ENCODE peak calls at places on chromosomes 7 and 10, in eight cellular contexts. T is heart left ventricle; V is AG04450; K is tibial artery; C is CD4-positive, CD25-positive, alpha-beta regulatory T cell; Q is thoracic aorta; U is dorsolateral prefrontal cortex; S is OCI-LY7. G is an unnamed sample.

GRCh38 chr7:89223906-89224395 is 428.4 kb upstream of the TEX47 start:
- DNase-seq in T (no peak), V (no peak), Q (no peak), C (no peak), S (no peak), U (no peak), K (no peak), G (no peak)

GRCh38 chr7:83111391-83111790 is 51.3 kb downstream of the PCLO start:
- DNase-seq in T (no peak), Q (no peak), V (no peak), C (no peak), U (no peak), S (no peak), K (no peak), G (no peak)

GRCh38 chr7:123677316-123677715 is 21.6 kb downstream of the LMOD2 start:
- DNase-seq in V (no peak), U (no peak), S (no peak), T (no peak), K (no peak), C (no peak), Q (no peak), G (no peak)

GRCh38 chr10:10816453-10816852 is 201.2 kb upstream of the CELF2 start:
- DNase-seq in Q (no peak), V (no peak), C (no peak), T (no peak), U (no peak), K (no peak), S (no peak), G (no peak)

GRCh38 chr10:97886264-97886663 is 36.6 kb downstream of the GOLGA7B start:
- DNase-seq in T (no peak), Q (no peak), U (no peak), S (no peak), V (no peak), C (no peak), K (no peak), G (no peak)

GRCh38 chr7:116423499-116423898 is 76.0 kb upstream of the CAV2 start:
- DNase-seq in T (no peak), U (no peak), C (no peak), K (no peak), S (no peak), Q (no peak), V (no peak), G (no peak)

GRCh38 chr10:89001024-89001423 is 10.4 kb downstream of the FAS start:
- DNase-seq in T (no peak), K (no peak), Q (no peak), S (peak), U (no peak), V (no peak), C (peak), G (no peak)

GRCh38 chr7:150332852-150333635 is 8.4 kb downstream of the RARRES2 start:
- DNase-seq in C (no peak), K (no peak), S (no peak), V (no peak), Q (no peak), T (no peak), U (no peak), G (no peak)

GRCh38 chr10:65911431-65911830 is 1014.4 kb upstream of the LRRTM3 start:
- DNase-seq in C (no peak), T (no peak), Q (no peak), U (no peak), K (no peak), S (no peak), V (no peak), G (no peak)

GRCh38 chr7:156999611-157000046 is 10.8 kb downstream of the MNX1 start:
- DNase-seq in T (no peak), S (no peak), K (peak), V (no peak), U (no peak), C (no peak), Q (no peak), G (peak)

GRCh38 chr7:19146699-19147098 is 1.5 kb upstream of the FERD3L start:
- DNase-seq in Q (no peak), U (no peak), K (no peak), T (no peak), C (no peak), V (no peak), S (no peak), G (no peak)

GRCh38 chr10:22229756-22230330 is 12.0 kb upstream of the EBLN1 start:
- DNase-seq in V (no peak), S (peak), C (no peak), U (no peak), Q (no peak), T (no peak), K (no peak), G (no peak)

GRCh38 chr10:91694170-91694794 is 61.4 kb upstream of the PPP1R3C start:
- DNase-seq in S (peak), Q (no peak), K (no peak), V (no peak), C (peak), U (no peak), T (no peak), G (no peak)

GRCh38 chr10:101131962-101132635 is 999 bp downstream of the TLX1 start:
- DNase-seq in C (no peak), V (no peak), S (no peak), U (no peak), Q (no peak), K (no peak), T (no peak), G (no peak)

GRCh38 chr10:49158915-49159314 is 25.1 kb upstream of the FAM170B start:
- DNase-seq in V (no peak), T (no peak), C (no peak), K (no peak), U (no peak), Q (no peak), S (no peak), G (no peak)

GRCh38 chr10:59381687-59382086 is 19.3 kb upstream of the FAM13C start:
- DNase-seq in T (no peak), S (no peak), K (no peak), C (no peak), Q (no peak), U (no peak), V (no peak), G (no peak)

GRCh38 chr10:20709708-20710107 is 187.4 kb downstream of the NEBL start:
- DNase-seq in S (no peak), C (no peak), V (no peak), T (no peak), U (no peak), Q (no peak), K (no peak), G (no peak)

GRCh38 chr10:120578123-120578522 is 121.1 kb downstream of the PLPP4 start:
- DNase-seq in Q (no peak), U (no peak), S (no peak), T (no peak), V (no peak), C (no peak), K (no peak), G (no peak)

GRCh38 chr7:134548877-134549276 is at the start of gene AKR1B15:
- DNase-seq in K (peak), Q (no peak), U (no peak), C (peak), S (no peak), T (no peak), V (no peak), G (no peak)

GRCh38 chr7:55260671-55261385 is 104.3 kb upstream of the LANCL2 start:
- DNase-seq in K (no peak), U (no peak), Q (no peak), T (no peak), S (no peak), V (no peak), C (no peak), G (no peak)

GRCh38 chr7:148395990-148396716 is 194.4 kb upstream of the C7orf33 start:
- DNase-seq in V (no peak), K (no peak), U (no peak), S (no peak), C (no peak), Q (no peak), T (no peak), G (no peak)

GRCh38 chr10:4062751-4063150 is 277.7 kb upstream of the KLF6 start:
- DNase-seq in U (no peak), Q (no peak), S (no peak), K (no peak), V (no peak), T (no peak), C (no peak), G (no peak)

GRCh38 chr10:103481974-103482531 is 3.0 kb upstream of the CALHM3 start:
- DNase-seq in V (peak), U (no peak), Q (no peak), C (peak), T (no peak), K (no peak), S (peak), G (no peak)

GRCh38 chr7:15303357-15303756 is 258.5 kb downstream of the AGMO start:
- DNase-seq in V (no peak), Q (no peak), T (no peak), K (no peak), U (no peak), S (no peak), C (no peak), G (no peak)

GRCh38 chr10:101495324-101495925 is 92.6 kb downstream of the POLL start:
- DNase-seq in V (no peak), Q (no peak), U (no peak), T (no peak), C (peak), S (peak), K (no peak), G (no peak)

GRCh38 chr7:50727072-50727471 is 55.6 kb downstream of the GRB10 start:
- DNase-seq in S (no peak), Q (no peak), C (no peak), V (no peak), U (no peak), T (no peak), K (no peak), G (no peak)

GRCh38 chr7:54705436-54705835 is 53.6 kb downstream of the SEC61G start:
- DNase-seq in V (no peak), U (no peak), C (no peak), K (no peak), S (no peak), Q (no peak), T (no peak), G (no peak)

GRCh38 chr7:108037140-108037539 is 34.2 kb upstream of the LAMB1 start:
- DNase-seq in V (no peak), S (no peak), C (no peak), Q (no peak), U (no peak), T (no peak), K (no peak), G (no peak)

GRCh38 chr7:152664636-152665035 is 11.3 kb downstream of the XRCC2 start:
- DNase-seq in C (no peak), Q (no peak), K (no peak), T (no peak), V (no peak), U (no peak), S (no peak), G (peak)

GRCh38 chr7:81626008-81626407 is 143.8 kb downstream of the HGF start:
- DNase-seq in T (no peak), U (no peak), Q (no peak), S (no peak), C (no peak), K (no peak), V (no peak), G (no peak)

GRCh38 chr7:100745184-100745583 is 11.8 kb downstream of the ZAN start:
- DNase-seq in T (peak), V (no peak), S (no peak), Q (no peak), C (peak), U (no peak), K (no peak), G (peak)

GRCh38 chr7:22325671-22326070 is 31.3 kb downstream of the RAPGEF5 start:
- DNase-seq in T (no peak), V (no peak), U (no peak), K (no peak), Q (no peak), S (no peak), C (no peak), G (no peak)

GRCh38 chr7:80449841-80450240 is 62.0 kb downstream of the GNAT3 start:
- DNase-seq in T (no peak), C (no peak), K (no peak), S (no peak), V (no peak), U (no peak), Q (no peak), G (peak)

GRCh38 chr10:35821339-35821911 is 179.3 kb upstream of the FZD8 start:
- DNase-seq in S (no peak), C (no peak), Q (no peak), K (no peak), T (no peak), U (no peak), V (no peak), G (no peak)

GRCh38 chr10:114458955-114459354 is 54.7 kb upstream of the AFAP1L2 start:
- DNase-seq in C (peak), Q (no peak), K (no peak), U (no peak), S (peak), T (no peak), V (no peak), G (peak)

GRCh38 chr10:21292763-21293517 is 232.5 kb downstream of the SKIDA1 start:
- DNase-seq in K (peak), V (peak), U (no peak), T (peak), Q (peak), C (no peak), S (no peak), G (no peak)

GRCh38 chr7:25014735-25015134 is 34.8 kb upstream of the OSBPL3 start:
- DNase-seq in Q (no peak), U (no peak), C (no peak), K (no peak), T (no peak), S (no peak), V (peak), G (no peak)

GRCh38 chr7:102152672-102153585 is 133.7 kb upstream of the SH2B2 start:
- DNase-seq in Q (no peak), U (no peak), K (no peak), T (peak), S (no peak), C (no peak), V (no peak), G (no peak)

GRCh38 chr7:27102578-27103442 is at the start of gene HOXA2:
- DNase-seq in S (no peak), Q (no peak), U (no peak), K (no peak), T (no peak), V (no peak), C (no peak), G (no peak)
- H3K27ac ChIP-seq in S (no peak), Q (peak), U (no peak), K (no peak), T (peak), V (peak), C (no peak), G (peak)

GRCh38 chr7:87038993-87039716 is 20.3 kb downstream of the ELAPOR2 start:
- DNase-seq in S (no peak), K (no peak), T (no peak), C (no peak), V (no peak), Q (no peak), U (no peak), G (no peak)
- H3K27ac ChIP-seq in S (no peak), K (no peak), T (no peak), C (no peak), V (no peak), Q (no peak), U (no peak), G (no peak)

DNA sequence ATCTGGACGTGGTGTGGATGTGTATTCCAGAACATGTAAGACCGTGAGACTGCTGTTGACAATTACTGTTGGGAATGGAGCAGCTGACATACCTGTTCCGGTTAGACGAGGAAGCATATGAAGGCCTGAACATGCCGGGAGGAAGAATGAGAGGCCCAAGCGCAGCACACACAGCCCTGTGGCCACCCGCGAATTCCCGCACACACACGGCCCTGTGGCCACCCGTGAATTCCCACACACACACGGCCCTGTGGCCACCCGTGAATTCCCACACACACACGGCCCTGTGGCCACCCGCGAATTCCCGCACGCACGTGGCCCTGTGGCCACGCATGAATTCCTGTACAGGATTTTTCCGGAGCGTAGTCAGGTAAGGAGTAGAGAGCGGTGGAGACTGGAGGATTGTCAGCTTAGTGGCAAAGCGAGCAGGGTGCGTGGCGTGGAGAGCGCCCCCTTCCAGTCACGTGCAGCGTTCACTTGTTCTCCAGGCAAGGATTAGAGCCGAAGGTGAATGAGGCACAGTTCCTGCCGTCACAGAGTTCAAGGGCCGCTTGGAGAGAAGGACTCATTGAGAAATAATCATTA is 9.5 kb upstream of the SUN1 start:
- DNase-seq in T (no peak), Q (no peak), C (no peak), U (no peak), K (no peak), S (no peak), V (no peak), G (no peak)
- H3K27ac ChIP-seq in T (peak), Q (no peak), C (no peak), U (no peak), K (peak), S (no peak), V (no peak), G (peak)

DNA sequence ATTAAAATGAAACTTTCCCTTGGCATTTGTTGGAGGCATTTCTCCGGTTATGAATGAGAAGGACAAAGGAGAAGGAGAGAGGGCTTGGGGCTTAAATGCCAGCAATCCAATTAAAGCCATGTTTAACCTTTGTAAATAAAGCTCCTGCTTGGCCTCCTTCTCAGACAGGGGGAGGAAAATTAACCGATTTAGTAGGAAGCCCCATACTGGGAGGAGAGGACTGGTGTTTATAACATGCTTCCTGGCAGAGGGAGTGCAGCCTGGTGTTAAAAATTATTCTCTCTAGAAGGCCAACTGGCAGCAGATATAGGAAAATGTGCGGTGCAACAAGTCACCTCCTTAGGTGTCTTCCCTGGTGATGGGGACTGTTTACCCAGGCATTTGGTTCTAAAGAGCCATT is 846.4 kb downstream of the TYW1 start:
- DNase-seq in C (no peak), K (no peak), V (no peak), U (no peak), Q (no peak), S (no peak), T (no peak), G (no peak)
- H3K27ac ChIP-seq in C (no peak), K (no peak), V (no peak), U (no peak), Q (no peak), S (no peak), T (no peak), G (no peak)

DNA sequence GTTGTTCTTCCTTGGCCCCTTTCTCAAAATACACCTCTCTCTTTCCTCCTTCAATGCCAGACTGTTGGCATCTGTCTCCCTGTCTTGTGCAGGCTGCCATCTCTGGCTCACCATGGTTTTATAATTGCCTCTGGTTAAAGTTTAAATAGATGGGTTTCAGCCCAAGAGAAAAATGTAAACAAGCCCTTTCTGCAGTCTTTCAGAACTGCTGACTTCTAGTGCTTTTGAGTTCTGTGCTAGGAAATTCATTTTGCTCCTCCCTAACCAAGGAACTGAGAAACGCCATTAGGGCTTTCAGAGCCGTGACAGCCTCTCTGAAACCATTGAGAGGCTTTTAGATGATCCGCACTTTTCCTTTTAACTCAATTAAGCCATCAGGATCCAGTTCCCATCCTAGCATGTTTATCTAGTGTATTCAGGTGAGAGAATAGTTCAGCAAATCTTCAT is 101.5 kb upstream of the MKLN1 start:
- DNase-seq in V (no peak), C (no peak), T (no peak), K (no peak), U (no peak), Q (no peak), S (no peak), G (no peak)
- H3K27ac ChIP-seq in V (peak), C (no peak), T (peak), K (peak), U (peak), Q (no peak), S (no peak), G (peak)

GRCh38 chr10:92810934-92811532 is 37.3 kb upstream of the EXOC6 start:
- DNase-seq in K (no peak), Q (no peak), T (no peak), C (no peak), U (no peak), S (no peak), V (no peak), G (no peak)

GRCh38 chr10:92814790-92815189 is 33.5 kb upstream of the EXOC6 start:
- DNase-seq in V (no peak), U (no peak), S (no peak), C (no peak), T (no peak), Q (no peak), K (no peak), G (no peak)

GRCh38 chr10:92811986-92812385 is 36.3 kb upstream of the EXOC6 start:
- DNase-seq in S (no peak), C (no peak), T (peak), Q (no peak), K (no peak), U (no peak), V (no peak), G (no peak)

GRCh38 chr10:92813979-92814378 is 34.3 kb upstream of the EXOC6 start:
- DNase-seq in S (no peak), T (no peak), U (no peak), Q (no peak), K (no peak), V (no peak), C (no peak), G (no peak)

GRCh38 chr10:92816106-92816505 is 32.2 kb upstream of the EXOC6 start:
- DNase-seq in S (no peak), C (no peak), U (no peak), K (no peak), Q (no peak), T (no peak), V (no peak), G (no peak)
- H3K27ac ChIP-seq in S (no peak), C (no peak), U (no peak), K (no peak), Q (no peak), T (no peak), V (no peak), G (no peak)

GRCh38 chr10:79331226-79331625 is 16.0 kb upstream of the PPIF start:
- DNase-seq in T (no peak), V (no peak), Q (no peak), K (no peak), C (no peak), U (no peak), S (no peak), G (no peak)

GRCh38 chr10:79329529-79329928 is 17.7 kb upstream of the PPIF start:
- DNase-seq in U (no peak), T (no peak), C (no peak), Q (no peak), V (no peak), K (no peak), S (no peak), G (no peak)

GRCh38 chr10:79328737-79329504 is 18.3 kb upstream of the PPIF start:
- DNase-seq in Q (no peak), C (no peak), K (no peak), V (no peak), U (no peak), T (peak), S (no peak), G (no peak)

GRCh38 chr10:79333513-79333912 is 13.8 kb upstream of the PPIF start:
- DNase-seq in S (no peak), Q (no peak), K (no peak), U (no peak), T (no peak), C (no peak), V (peak), G (no peak)

DNA sequence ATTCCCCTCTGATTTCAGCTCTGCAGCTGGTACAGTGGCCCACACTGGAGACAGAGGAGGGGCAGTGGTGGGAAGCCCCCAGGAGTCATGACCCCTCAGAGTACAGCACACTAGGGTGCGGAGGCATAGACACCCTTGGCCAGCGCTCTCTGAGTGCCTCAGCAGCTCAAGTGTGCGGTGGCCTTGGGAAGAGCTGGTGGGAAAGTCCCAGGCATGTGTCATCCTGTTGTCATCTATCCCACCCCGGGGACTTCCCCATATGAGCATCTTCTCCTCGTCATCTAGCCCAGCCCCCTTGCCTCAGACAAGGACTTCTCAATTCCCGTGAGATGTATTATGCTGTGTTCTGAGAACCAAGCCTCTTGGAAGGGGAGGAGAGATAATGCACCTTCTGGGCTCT is 15.6 kb upstream of the PPIF start:
- DNase-seq in K (no peak), Q (no peak), T (peak), C (peak), U (no peak), S (no peak), V (peak), G (no peak)
- H3K27ac ChIP-seq in K (no peak), Q (no peak), T (no peak), C (no peak), U (no peak), S (no peak), V (peak), G (no peak)